ENCODE peak calls at places on chromosomes 4 and X, in five cellular contexts. D is glutamatergic neuron, F is GM13977, J is mucosa of descending colon, W is bronchial epithelial cell. I is an unnamed sample.

GRCh38 chr4:108950158-108950915 is 187.5 kb upstream of the ETNPPL start:
- DNase-seq in D (no peak), F (no peak), J (no peak), W (no peak), I (no peak)

GRCh38 chr4:123699823-123700822 is 303.5 kb downstream of the SPRY1 start:
- DNase-seq in D (no peak), F (no peak), J (no peak), W (peak; percentile 63), I (peak; percentile 5)

GRCh38 chr4:112075129-112075753 is 70.0 kb upstream of the FAM241A start:
- DNase-seq in D (no peak), F (peak; percentile 50), J (no peak), W (peak; percentile 73), I (peak; percentile 18)

GRCh38 chr4:103012085-103012484 is 7.4 kb downstream of the SLC9B1 start:
- DNase-seq in D (no peak), F (no peak), J (no peak), W (peak; percentile 73), I (no peak)

GRCh38 chr4:139668036-139668435 is 2.4 kb downstream of the MGST2 start:
- DNase-seq in D (no peak), F (no peak), J (no peak), W (no peak), I (no peak)

GRCh38 chr4:150155391-150155790 is 77.1 kb downstream of the DCLK2 start:
- DNase-seq in D (no peak), F (no peak), J (no peak), W (no peak), I (no peak)

GRCh38 chrX:40176256-40176978 is 78.7 kb upstream of the BCOR start:
- DNase-seq in D (peak; percentile 58), F (peak; percentile 77), J (peak; percentile 84), W (no peak), I (no peak)

GRCh38 chr4:134201216-134202098 is at the start of gene PABPC4L:
- DNase-seq in D (peak; percentile 32), F (no peak), J (no peak), W (peak; percentile 7), I (peak; percentile 40)

GRCh38 chr4:120132935-120133334 is 66.3 kb upstream of the MAD2L1 start:
- DNase-seq in D (no peak), F (no peak), J (no peak), W (peak; percentile 45), I (no peak)

GRCh38 chr4:13533670-13534343 is 10.5 kb downstream of the NKX3-2 start:
- DNase-seq in D (no peak), F (peak; percentile 25), J (no peak), W (no peak), I (no peak)

GRCh38 chrX:13078739-13079444 is 34.5 kb upstream of the FAM9C start:
- DNase-seq in D (no peak), F (no peak), J (peak; percentile 45), W (no peak), I (no peak)

GRCh38 chr4:113147498-113148231 is 98.2 kb downstream of the ANK2 start:
- DNase-seq in D (no peak), F (no peak), J (no peak), W (no peak), I (no peak)

GRCh38 chr4:113154281-113154680 is 104.8 kb downstream of the ANK2 start:
- DNase-seq in D (no peak), F (no peak), J (no peak), W (no peak), I (no peak)

GRCh38 chr4:113157086-113157857 is 107.8 kb downstream of the ANK2 start:
- DNase-seq in D (no peak), F (no peak), J (no peak), W (peak; percentile 38), I (no peak)

GRCh38 chr4:113148925-113149324 is 99.5 kb downstream of the ANK2 start:
- DNase-seq in D (no peak), F (no peak), J (no peak), W (no peak), I (no peak)

GRCh38 chr4:113153529-113154101 is 104.2 kb downstream of the ANK2 start:
- DNase-seq in D (no peak), F (no peak), J (no peak), W (peak; percentile 87), I (no peak)
- TF ChIP-seq CTCF in D (no peak), F (no peak), J (no peak), W (peak; percentile 27), I (no peak)

GRCh38 chr4:106201373-106201772 is 114.6 kb downstream of the TBCK start:
- DNase-seq in D (no peak), F (no peak), J (no peak), W (peak; percentile 35), I (no peak)
- TF ChIP-seq CTCF in D (peak; percentile 35), F (peak; percentile 43), J (no peak), W (peak; percentile 4), I (peak; percentile 60)

GRCh38 chr4:8195841-8196460 is 3.1 kb upstream of the SH3TC1 start:
- DNase-seq in D (no peak), F (no peak), J (no peak), W (no peak), I (no peak)

GRCh38 chr4:8194306-8195242 is 4.5 kb upstream of the SH3TC1 start:
- DNase-seq in D (no peak), F (no peak), J (no peak), W (no peak), I (no peak)

GRCh38 chr4:8191136-8191747 is 7.8 kb upstream of the SH3TC1 start:
- DNase-seq in D (peak; percentile 6), F (peak; percentile 78), J (no peak), W (peak; percentile 75), I (no peak)

GRCh38 chr4:8195431-8195830 is 3.7 kb upstream of the SH3TC1 start:
- DNase-seq in D (no peak), F (no peak), J (no peak), W (no peak), I (no peak)

DNA sequence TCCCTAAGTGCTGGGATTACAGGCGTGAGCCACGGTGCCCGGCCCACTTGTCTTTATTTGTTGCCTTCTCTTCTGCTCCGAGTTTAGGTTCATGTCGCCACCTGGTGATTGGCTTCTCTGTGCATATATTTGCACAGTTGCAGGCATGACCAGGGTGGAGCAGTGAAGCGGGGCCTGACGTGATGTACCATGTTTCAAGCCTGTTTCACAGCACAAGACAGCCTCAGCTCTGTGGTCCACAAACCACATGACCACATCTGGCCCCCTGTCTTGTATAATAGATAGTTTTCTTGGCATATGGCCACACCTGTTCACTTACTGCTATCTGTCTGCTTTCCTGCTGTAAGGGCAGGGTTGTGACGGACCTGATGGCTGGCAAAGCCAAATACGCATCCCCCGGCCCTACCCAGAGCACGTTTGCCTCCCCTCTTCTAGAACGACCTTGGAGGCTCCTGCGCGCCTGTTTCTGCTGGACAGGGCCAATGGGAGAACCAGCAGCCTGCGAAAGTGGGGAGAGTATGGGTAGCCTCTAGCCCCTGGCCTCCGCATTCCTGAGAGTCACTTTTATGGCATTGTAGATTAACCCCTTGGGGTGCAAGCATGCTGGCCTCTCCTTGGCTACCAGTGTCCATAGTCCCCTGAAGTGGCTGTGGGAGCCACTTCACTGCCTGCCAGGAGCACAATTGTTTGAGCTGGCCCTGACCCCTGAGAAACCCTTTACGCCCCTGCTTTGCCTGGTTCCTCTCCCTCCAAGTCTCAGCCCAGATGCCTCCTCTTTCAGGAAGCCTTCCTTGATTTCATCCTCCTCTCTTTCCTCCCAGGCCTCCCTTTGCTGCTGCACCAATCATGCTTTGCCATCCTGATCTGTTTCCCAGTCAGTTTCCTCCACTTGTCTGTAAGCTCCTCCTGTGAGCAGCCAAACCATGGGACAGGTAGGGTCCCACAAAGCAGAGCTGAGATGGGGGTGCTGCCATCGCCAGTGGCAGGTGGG is 6.0 kb upstream of the SH3TC1 start:
- DNase-seq in D (peak; percentile 46), F (peak; percentile 87), J (peak; percentile 71), W (peak; percentile 80), I (no peak)
- TF ChIP-seq CTCF in D (no peak), F (peak; percentile 62), J (no peak), W (peak; percentile 50), I (no peak)

DNA sequence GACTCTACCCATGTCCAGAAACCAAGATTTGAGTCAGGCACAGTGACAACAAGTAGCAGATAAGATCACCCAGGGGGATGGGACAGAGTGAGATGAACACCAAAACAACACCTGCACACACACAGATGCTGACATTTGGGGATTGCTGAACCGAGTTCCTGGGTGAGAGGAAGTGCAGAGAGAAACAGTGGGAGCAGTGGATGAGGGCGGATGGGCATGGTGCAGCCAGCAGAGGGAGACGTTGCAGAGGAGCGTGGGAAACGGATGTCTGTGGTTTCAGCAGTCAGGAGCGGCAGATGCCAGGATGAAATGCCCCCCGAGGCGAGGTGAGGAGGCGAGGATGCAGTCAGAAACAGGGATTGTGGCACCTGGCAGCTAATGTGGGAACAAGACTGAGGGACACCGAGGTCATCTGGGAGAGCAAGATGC is 78.6 kb upstream of the STS start:
- DNase-seq in D (peak; percentile 43), F (no peak), J (no peak), W (no peak), I (no peak)
- TF ChIP-seq CTCF in D (no peak), F (peak; percentile 53), J (no peak), W (peak; percentile 8), I (peak; percentile 33)

GRCh38 chr4:14700083-14700482 is 302.2 kb upstream of the CPEB2 start:
- DNase-seq in D (no peak), F (no peak), J (no peak), W (no peak), I (no peak)
- TF ChIP-seq CTCF in D (no peak), F (no peak), J (no peak), W (no peak), I (no peak)

GRCh38 chrX:77910108-77910840 is at the start of gene ATP7A:
- DNase-seq in D (peak; percentile 86), F (peak; percentile 78), J (peak; percentile 90), W (peak; percentile 55), I (peak; percentile 66)
- TF ChIP-seq CTCF in D (no peak), F (peak; percentile 63), J (no peak), W (peak; percentile 56), I (peak; percentile 61)

DNA sequence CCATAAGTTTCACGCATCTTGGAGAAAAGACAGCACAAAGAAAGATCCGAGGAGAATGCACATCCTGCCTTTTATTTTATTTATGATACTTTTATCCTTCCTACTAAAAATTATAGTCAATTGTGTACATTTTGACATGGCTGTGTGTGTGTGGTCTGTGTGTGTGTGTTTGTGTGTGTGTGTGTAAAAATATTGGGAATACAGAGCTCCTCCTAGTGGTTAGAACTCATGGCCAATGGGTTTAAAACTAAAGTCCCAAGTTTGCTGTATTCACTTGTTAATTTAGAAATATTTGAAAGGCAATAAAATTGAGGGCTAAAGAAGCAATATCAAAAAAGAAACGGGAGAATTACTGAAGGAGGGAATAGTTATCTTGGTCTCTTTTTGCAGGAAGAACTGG is 47.5 kb downstream of the NKX6-1 start:
- DNase-seq in D (no peak), F (no peak), J (no peak), W (peak; percentile 13), I (no peak)
- TF ChIP-seq CTCF in D (peak; percentile 68), F (peak; percentile 39), J (no peak), W (peak; percentile 40), I (peak; percentile 68)

DNA sequence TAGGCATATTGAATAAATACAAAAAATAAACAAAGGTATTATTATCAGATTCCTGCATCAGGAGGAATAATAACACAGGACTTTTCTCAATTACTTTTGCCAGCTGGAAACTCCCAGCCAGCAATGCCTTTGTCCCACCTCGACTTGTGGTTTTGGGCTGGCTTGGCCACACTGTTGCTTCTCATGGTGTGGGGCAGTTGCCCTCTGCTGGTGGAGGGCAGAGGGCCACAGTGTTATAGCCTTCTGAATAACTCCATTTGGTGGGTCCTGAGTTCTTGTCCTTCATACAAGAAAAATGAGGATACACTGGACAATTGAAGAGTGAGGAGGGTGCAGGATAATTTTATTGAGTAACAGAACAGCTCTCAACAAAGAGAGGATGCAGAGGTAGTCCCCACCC is 1206.0 kb upstream of the ADGRL3 start:
- DNase-seq in D (no peak), F (no peak), J (no peak), W (no peak), I (no peak)
- TF ChIP-seq CTCF in D (no peak), F (no peak), J (no peak), W (no peak), I (peak; percentile 29)

I was measured in neural crest cell.